ENCODE peak calls at places on chromosomes 11 and 22, in six cellular contexts. One of them, this sample, is unnamed.
A peak's percentile ranks its signal among the peaks of the same experiment; 100 is the strongest.

GRCh38 chr22:50733521-50734342 is 4.3 kb upstream of the ACR start:
- DNase-seq in tibial artery: peak; percentile 41
- DNase-seq in colonic mucosa: no peak
- DNase-seq in left lung: peak; percentile 65
- DNase-seq in fibroblast of lung: peak; percentile 57
- DNase-seq in endothelial cell of umbilical vein: no peak
- DNase-seq in this sample: no peak

GRCh38 chr11:110900426-110900825 is 188.2 kb upstream of the ARHGAP20 start:
- DNase-seq in endothelial cell of umbilical vein: no peak
- DNase-seq in left lung: no peak
- DNase-seq in colonic mucosa: no peak
- DNase-seq in fibroblast of lung: no peak
- DNase-seq in tibial artery: no peak
- DNase-seq in this sample: no peak

GRCh38 chr11:100445231-100445735 is 241.8 kb upstream of the ARHGAP42 start:
- DNase-seq in fibroblast of lung: no peak
- DNase-seq in colonic mucosa: no peak
- DNase-seq in tibial artery: no peak
- DNase-seq in left lung: no peak
- DNase-seq in endothelial cell of umbilical vein: peak; percentile 13
- DNase-seq in this sample: peak; percentile 23

GRCh38 chr11:96314326-96315050 is 28.5 kb downstream of the MAML2 start:
- DNase-seq in tibial artery: no peak
- DNase-seq in fibroblast of lung: peak; percentile 29
- DNase-seq in colonic mucosa: peak; percentile 41
- DNase-seq in left lung: no peak
- DNase-seq in endothelial cell of umbilical vein: peak; percentile 65
- DNase-seq in this sample: peak; percentile 82

GRCh38 chr11:92376146-92376599 is 151.6 kb downstream of the FAT3 start:
- DNase-seq in tibial artery: no peak
- DNase-seq in endothelial cell of umbilical vein: no peak
- DNase-seq in fibroblast of lung: peak; percentile 75
- DNase-seq in left lung: no peak
- DNase-seq in colonic mucosa: no peak
- DNase-seq in this sample: no peak

GRCh38 chr11:119624102-119624615 is 104.8 kb downstream of the NECTIN1 start:
- DNase-seq in endothelial cell of umbilical vein: no peak
- DNase-seq in tibial artery: no peak
- DNase-seq in fibroblast of lung: no peak
- DNase-seq in colonic mucosa: no peak
- DNase-seq in left lung: peak; percentile 63
- DNase-seq in this sample: no peak

GRCh38 chr22:45842141-45842831 is 134.7 kb downstream of the WNT7B start:
- DNase-seq in tibial artery: no peak
- DNase-seq in fibroblast of lung: peak; percentile 13
- DNase-seq in left lung: no peak
- DNase-seq in endothelial cell of umbilical vein: no peak
- DNase-seq in colonic mucosa: no peak
- DNase-seq in this sample: peak; percentile 54

GRCh38 chr11:27217948-27218410 is 145.0 kb downstream of the CCDC34 start:
- DNase-seq in tibial artery: no peak
- DNase-seq in fibroblast of lung: no peak
- DNase-seq in colonic mucosa: no peak
- DNase-seq in left lung: no peak
- DNase-seq in endothelial cell of umbilical vein: no peak
- DNase-seq in this sample: no peak

GRCh38 chr22:20414450-20414849 is 20.5 kb downstream of the ZNF74 start:
- DNase-seq in fibroblast of lung: no peak
- DNase-seq in colonic mucosa: no peak
- DNase-seq in left lung: peak; percentile 9
- DNase-seq in endothelial cell of umbilical vein: no peak
- DNase-seq in tibial artery: no peak
- DNase-seq in this sample: no peak

GRCh38 chr22:20408891-20409290 is 14.9 kb downstream of the ZNF74 start:
- DNase-seq in tibial artery: peak; percentile 16
- DNase-seq in endothelial cell of umbilical vein: no peak
- DNase-seq in fibroblast of lung: no peak
- DNase-seq in left lung: no peak
- DNase-seq in colonic mucosa: no peak
- DNase-seq in this sample: no peak

GRCh38 chr22:20413217-20414058 is 19.5 kb downstream of the ZNF74 start:
- DNase-seq in tibial artery: peak; percentile 3
- DNase-seq in fibroblast of lung: no peak
- DNase-seq in endothelial cell of umbilical vein: no peak
- DNase-seq in colonic mucosa: no peak
- DNase-seq in left lung: peak; percentile 8
- DNase-seq in this sample: no peak

GRCh38 chr22:20414059-20414440 is 20.1 kb downstream of the ZNF74 start:
- DNase-seq in endothelial cell of umbilical vein: no peak
- DNase-seq in tibial artery: no peak
- DNase-seq in fibroblast of lung: no peak
- DNase-seq in left lung: no peak
- DNase-seq in colonic mucosa: no peak
- DNase-seq in this sample: no peak

GRCh38 chr22:20412474-20413216 is 18.7 kb downstream of the ZNF74 start:
- DNase-seq in tibial artery: peak; percentile 23
- DNase-seq in endothelial cell of umbilical vein: no peak
- DNase-seq in colonic mucosa: no peak
- DNase-seq in fibroblast of lung: no peak
- DNase-seq in left lung: no peak
- DNase-seq in this sample: no peak
- H3K4me1 ChIP-seq in tibial artery: no peaks in the 10 kb centered on the region
- H3K4me1 ChIP-seq in endothelial cell of umbilical vein: no peaks in the 10 kb centered on the region
- H3K4me1 ChIP-seq in colonic mucosa: no peaks in the 10 kb centered on the region
- H3K4me1 ChIP-seq in fibroblast of lung: no peaks in the 10 kb centered on the region
- H3K4me1 ChIP-seq in left lung: no peaks in the 10 kb centered on the region
- H3K4me1 ChIP-seq in this sample: no peaks in the 10 kb centered on the region

DNA sequence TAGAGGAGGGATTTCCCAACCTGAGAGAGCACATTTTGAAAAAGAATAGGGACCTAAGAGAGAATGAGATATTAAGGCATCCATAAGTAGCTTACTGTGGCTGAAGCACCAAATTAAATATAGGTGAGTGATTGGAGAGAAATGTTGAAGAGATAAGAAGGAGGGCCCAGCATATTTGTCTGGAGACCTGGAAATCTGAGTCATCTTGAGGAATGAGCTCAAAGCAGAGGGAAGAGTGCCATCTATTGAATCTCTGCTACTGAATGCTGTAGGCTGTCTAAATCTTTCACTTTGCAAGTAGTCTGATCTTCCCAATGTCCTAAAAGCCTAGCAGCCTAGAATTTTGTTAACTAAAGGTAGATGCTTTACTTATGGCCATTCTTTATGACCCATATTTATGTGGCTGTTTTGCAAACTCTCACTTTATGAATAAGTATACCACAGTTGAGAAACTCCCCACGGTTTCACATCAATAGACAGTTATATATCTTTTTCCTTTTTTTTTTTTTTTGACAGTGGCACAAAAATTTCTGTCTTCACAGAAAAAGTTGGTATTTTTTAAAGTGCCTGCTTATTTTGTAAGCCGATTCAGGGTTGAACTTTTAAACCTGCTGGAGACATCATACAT is 2093.5 kb downstream of the LRRC4C start:
- DNase-seq in fibroblast of lung: peak; percentile 2
- DNase-seq in tibial artery: no peak
- DNase-seq in colonic mucosa: no peak
- DNase-seq in left lung: no peak
- DNase-seq in endothelial cell of umbilical vein: no peak
- DNase-seq in this sample: peak; percentile 65
- TF ChIP-seq CTCF in fibroblast of lung: no peak
- TF ChIP-seq CTCF in tibial artery: no peak
- TF ChIP-seq CTCF in colonic mucosa: no peak
- TF ChIP-seq CTCF in left lung: no peak
- TF ChIP-seq CTCF in endothelial cell of umbilical vein: no peak
- TF ChIP-seq CTCF in this sample: peak; percentile 43

DNA sequence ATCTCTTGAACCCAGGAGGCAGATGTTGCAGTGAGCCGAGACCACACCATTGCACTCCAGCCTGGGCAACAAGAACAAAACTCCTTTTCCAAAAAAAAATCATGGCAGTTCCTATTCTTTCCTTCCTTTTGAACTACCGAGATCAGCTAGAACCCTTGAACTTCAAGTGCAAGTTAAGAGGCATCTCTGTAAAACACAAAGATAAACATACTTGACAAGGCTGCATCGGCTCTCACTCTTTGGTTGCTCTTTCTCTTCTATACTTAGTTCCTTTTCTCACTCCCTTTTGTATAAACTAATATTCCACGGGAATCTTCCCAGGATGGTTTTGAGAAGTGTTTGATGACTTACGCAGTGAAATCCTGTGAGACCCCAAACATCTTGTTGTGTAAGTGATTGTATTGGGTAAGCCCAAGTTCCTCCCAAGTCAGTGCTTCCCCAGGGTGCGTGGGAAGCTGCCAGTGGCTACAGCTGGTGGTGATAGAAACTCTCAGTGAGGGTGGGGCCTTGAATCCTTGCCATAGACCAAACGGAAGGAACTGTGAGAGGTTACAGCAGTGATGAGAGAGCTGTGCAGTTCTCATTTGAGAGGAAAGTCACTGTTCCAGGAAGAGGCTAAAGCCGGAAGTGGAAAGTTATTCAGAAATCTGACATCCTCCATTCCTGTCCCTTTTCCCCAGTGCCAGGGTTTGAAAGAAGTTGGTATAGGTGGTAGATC is 24.1 kb upstream of the CDC42EP2 start:
- DNase-seq in endothelial cell of umbilical vein: peak; percentile 87
- DNase-seq in colonic mucosa: peak; percentile 85
- DNase-seq in tibial artery: peak; percentile 94
- DNase-seq in left lung: peak; percentile 86
- DNase-seq in fibroblast of lung: peak; percentile 100
- DNase-seq in this sample: no peak
- H3K27ac ChIP-seq in endothelial cell of umbilical vein: peak overlapping the region; percentile 35
- H3K27ac ChIP-seq in colonic mucosa: peak overlapping the region; percentile 83
- H3K27ac ChIP-seq in tibial artery: peak overlapping the region; percentile 58
- H3K27ac ChIP-seq in left lung: peak overlapping the region; percentile 89
- H3K27ac ChIP-seq in fibroblast of lung: peak overlapping the region; percentile 100
- H3K27ac ChIP-seq in this sample: no peak overlapping the region

DNA sequence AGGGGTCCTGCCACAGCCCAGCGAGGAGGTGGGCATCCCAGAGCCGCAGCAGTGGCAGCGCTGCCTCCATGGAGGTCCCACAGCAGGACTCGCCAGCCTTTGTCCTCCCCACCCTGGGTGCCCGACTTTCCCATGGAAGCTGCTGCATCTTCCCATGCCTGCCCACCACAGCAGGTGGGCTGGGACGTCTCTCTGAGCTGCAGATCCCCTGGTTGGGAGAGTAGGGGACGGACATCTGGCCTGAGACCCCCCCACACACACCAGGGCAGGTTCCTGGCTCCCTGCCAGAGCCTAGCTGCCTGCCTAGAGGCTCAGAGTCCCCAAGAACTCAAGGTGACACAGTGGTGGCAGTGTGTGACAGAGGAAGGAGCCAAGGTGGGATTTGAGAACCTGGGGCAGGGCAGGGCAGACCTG is 21.5 kb upstream of the PRR5 start:
- DNase-seq in tibial artery: no peak
- DNase-seq in colonic mucosa: no peak
- DNase-seq in left lung: no peak
- DNase-seq in fibroblast of lung: no peak
- DNase-seq in endothelial cell of umbilical vein: no peak
- DNase-seq in this sample: no peak
- H3K4me1 ChIP-seq in tibial artery: no peaks in the 10 kb centered on the region
- H3K4me1 ChIP-seq in colonic mucosa: peaks cover 12% of the 10 kb centered on the region
- H3K4me1 ChIP-seq in left lung: peaks cover 22% of the 10 kb centered on the region
- H3K4me1 ChIP-seq in fibroblast of lung: peaks cover 6% of the 10 kb centered on the region
- H3K4me1 ChIP-seq in endothelial cell of umbilical vein: peaks cover 7% of the 10 kb centered on the region
- H3K4me1 ChIP-seq in this sample: no peaks in the 10 kb centered on the region

This sample was measured in foreskin keratinocyte.